ENCODE peak calls at places on chromosomes 3 and 15, in four cellular contexts. I is HepG2, Y is K562, Z is GM12878. V is an unnamed sample.

GRCh38 chr3:177104299-177104992 is 92.8 kb downstream of the TBL1XR1 start:
- DNase-seq in Z (no peak), Y (no peak), I (no peak), V (no peak)

GRCh38 chr3:125332504-125332903 is 42.6 kb downstream of the ZNF148 start:
- DNase-seq in I (no peak), Y (no peak), Z (no peak), V (no peak)

GRCh38 chr15:68783226-68784054 is 37.3 kb downstream of the ANP32A start:
- DNase-seq in Z (no peak), Y (peak; percentile 59), I (peak; percentile 19), V (peak; percentile 54)

GRCh38 chr3:71728632-71729342 is 3.6 kb upstream of the EIF4E3 start:
- DNase-seq in Z (no peak), Y (peak; percentile 59), I (no peak), V (peak; percentile 19)

GRCh38 chr3:56811545-56812202 is 9.9 kb upstream of the ARHGEF3 start:
- DNase-seq in Z (no peak), I (no peak), Y (no peak), V (no peak)

GRCh38 chr15:29570931-29571727 is 251.1 kb downstream of the TJP1 start:
- DNase-seq in Z (no peak), Y (no peak), I (no peak), V (peak; percentile 38)

GRCh38 chr15:35872577-35872976 is 326.6 kb upstream of the DPH6 start:
- DNase-seq in Z (no peak), Y (no peak), I (no peak), V (no peak)

GRCh38 chr15:81950841-81951414 is 94.9 kb downstream of the MEX3B start:
- DNase-seq in Z (no peak), I (no peak), Y (peak; percentile 23), V (peak; percentile 44)

GRCh38 chr3:78668302-78668701 is 1099.5 kb downstream of the ROBO1 start:
- DNase-seq in Y (no peak), Z (no peak), I (peak; percentile 45), V (no peak)

GRCh38 chr3:66483006-66483928 is 17.6 kb downstream of the LRIG1 start:
- DNase-seq in Z (no peak), Y (no peak), I (no peak), V (no peak)

GRCh38 chr3:41202834-41203345 is 3.6 kb downstream of the CTNNB1 start:
- DNase-seq in Y (no peak), I (peak; percentile 43), Z (no peak), V (peak; percentile 26)
- TF ChIP-seq FOXM1 in Y (no peak), I (no peak), Z (no peak), V (no peak)

GRCh38 chr3:10435850-10436249 is 69.5 kb downstream of the ATP2B2 start:
- DNase-seq in Y (no peak), I (no peak), Z (no peak), V (no peak)

GRCh38 chr3:10437995-10438901 is 67.1 kb downstream of the ATP2B2 start:
- DNase-seq in Z (no peak), Y (peak; percentile 56), I (no peak), V (peak; percentile 22)

GRCh38 chr3:10438902-10439610 is 66.3 kb downstream of the ATP2B2 start:
- DNase-seq in I (no peak), Z (no peak), Y (no peak), V (no peak)

GRCh38 chr3:10434938-10435336 is 70.4 kb downstream of the ATP2B2 start:
- DNase-seq in Z (no peak), I (no peak), Y (no peak), V (no peak)

DNA sequence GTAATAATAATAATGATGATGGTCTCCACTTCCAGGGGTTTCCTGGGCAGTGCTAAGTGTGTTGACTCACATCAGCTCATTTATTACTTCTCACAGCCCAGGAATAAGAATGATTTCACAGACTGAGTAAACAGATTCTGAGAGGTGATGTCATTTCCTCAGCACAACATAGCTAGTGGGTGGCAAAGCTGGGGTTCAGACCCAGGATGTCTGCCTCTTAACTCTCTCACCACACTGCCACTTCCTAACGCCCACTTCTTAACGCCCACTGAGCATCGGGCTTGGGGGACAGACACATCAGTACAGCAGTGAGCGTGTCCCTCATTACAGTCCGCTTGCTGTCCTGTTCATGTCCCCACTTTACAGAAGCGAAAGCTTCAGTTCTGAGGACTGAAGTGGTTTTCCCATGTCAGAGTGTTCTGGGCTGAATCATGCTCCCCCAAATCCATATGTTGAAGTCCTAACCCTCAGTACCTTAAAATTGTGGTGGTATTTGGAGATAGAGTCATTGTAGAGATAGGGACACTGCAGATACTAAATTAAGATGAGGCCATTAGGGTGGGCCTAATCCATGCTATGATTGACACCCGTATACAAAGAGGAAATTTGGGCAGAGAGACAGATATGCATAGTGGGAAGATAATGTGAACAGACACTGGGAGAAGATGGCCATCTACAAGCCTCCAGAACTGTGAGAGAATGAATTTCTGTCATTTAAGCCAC is 68.0 kb downstream of the ATP2B2 start:
- DNase-seq in I (no peak), Y (no peak), Z (peak; percentile 48), V (no peak)
- TF ChIP-seq BHLHE40 in I (no peak), Y (no peak), Z (no peak), V (no peak)

DNA sequence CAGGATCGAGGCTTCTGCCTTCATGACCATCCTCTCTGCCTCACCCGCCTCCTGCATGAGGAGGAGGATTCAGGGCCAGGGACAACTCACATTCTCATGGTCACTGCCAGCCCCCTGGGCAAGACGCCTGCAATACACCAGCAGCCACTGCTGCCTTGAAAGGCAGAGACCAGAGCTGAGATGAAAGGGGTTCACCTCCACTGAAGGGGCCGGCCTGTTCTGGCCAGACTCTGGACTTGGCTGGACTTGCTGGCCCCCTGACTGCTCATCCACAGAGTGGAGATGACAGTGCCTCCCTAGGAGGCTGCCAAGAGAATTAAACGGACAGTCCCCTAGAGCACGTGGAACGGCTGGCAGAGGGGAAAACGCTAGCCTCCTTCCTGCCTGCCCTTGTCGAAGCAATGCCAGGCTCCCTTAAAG is 35.2 kb downstream of the MGLL start:
- DNase-seq in Z (no peak), I (no peak), Y (no peak), V (no peak)
- TF ChIP-seq FOXK2 in Z (no peak), I (no peak), Y (no peak), V (no peak)

GRCh38 chr15:99151156-99151555 is 46.3 kb downstream of the SYNM start:
- DNase-seq in Y (no peak), I (no peak), Z (no peak), V (no peak)

GRCh38 chr15:99157456-99157855 is 52.6 kb downstream of the SYNM start:
- DNase-seq in Y (no peak), Z (no peak), I (no peak), V (no peak)

GRCh38 chr15:99155961-99156443 is 51.1 kb downstream of the SYNM start:
- DNase-seq in Y (no peak), Z (no peak), I (peak; percentile 58), V (peak; percentile 18)

GRCh38 chr15:99153026-99153535 is 48.2 kb downstream of the SYNM start:
- DNase-seq in Z (no peak), Y (no peak), I (no peak), V (no peak)

DNA sequence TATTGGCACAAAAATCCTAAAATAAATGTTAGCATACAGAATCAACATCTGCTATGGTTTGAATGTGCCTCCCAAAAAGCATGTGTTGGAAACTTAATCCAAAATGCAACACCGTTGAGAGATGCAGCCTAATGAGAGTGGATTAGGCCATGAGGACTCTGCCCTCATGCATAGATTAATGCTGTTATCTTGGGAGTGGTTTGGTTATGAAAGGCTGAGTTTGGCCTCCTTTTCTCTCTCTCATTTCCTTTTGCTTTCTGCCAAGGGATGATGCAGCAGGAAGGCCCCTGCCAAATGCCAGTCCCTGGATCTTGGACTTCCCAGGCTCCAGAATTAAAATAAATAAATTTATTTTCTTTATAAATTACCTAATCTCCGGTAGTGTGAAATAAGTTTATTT is 49.4 kb downstream of the SYNM start:
- DNase-seq in Z (no peak), Y (no peak), I (no peak), V (no peak)
- TF ChIP-seq FOXM1 in Z (no peak), Y (no peak), I (no peak), V (no peak)

V was measured in HEK293T.